ENCODE peak calls at places on chromosomes 5 and 9, in five cellular contexts. N is fibroblast of the conjunctiva, C is HuH-7, S is HCT116, M is IMR-90. A is an unnamed sample.
A peak's percentile ranks its signal among the peaks of the same experiment; 100 is the strongest.

GRCh38 chr9:124802426-124802825 is 25.5 kb downstream of the OLFML2A start:
- DNase-seq in S (no peak), M (no peak), C (no peak), N (no peak), A (no peak)

GRCh38 chr9:2227468-2227867 is 212.3 kb downstream of the SMARCA2 start:
- DNase-seq in S (no peak), N (peak; percentile 48), M (peak; percentile 67), C (no peak), A (no peak)

GRCh38 chr5:142684508-142685031 is 1.3 kb downstream of the FGF1 start:
- DNase-seq in N (no peak), S (no peak), M (peak; percentile 33), C (no peak), A (no peak)

GRCh38 chr9:98897745-98898144 is 46.0 kb upstream of the COL15A1 start:
- DNase-seq in N (no peak), M (peak; percentile 72), S (no peak), C (no peak), A (peak; percentile 52)

GRCh38 chr5:112978836-112979235 is 2.2 kb downstream of the DCP2 start:
- DNase-seq in N (no peak), M (no peak), C (no peak), S (no peak), A (no peak)

GRCh38 chr5:77379558-77380061 is 112.5 kb downstream of the WDR41 start:
- DNase-seq in N (no peak), C (no peak), S (no peak), M (no peak), A (no peak)

GRCh38 chr5:72248352-72249032 is 71.5 kb downstream of the MRPS27 start:
- DNase-seq in S (peak; percentile 71), M (peak; percentile 88), N (peak; percentile 72), C (no peak), A (no peak)

GRCh38 chr9:37692622-37693221 is 42.0 kb downstream of the FRMPD1 start:
- DNase-seq in S (no peak), N (no peak), C (no peak), M (no peak), A (no peak)

GRCh38 chr5:145979270-145980223 is 43.2 kb downstream of the SH3RF2 start:
- DNase-seq in C (no peak), S (no peak), N (no peak), M (no peak), A (no peak)

GRCh38 chr5:137837741-137838389 is 29.8 kb upstream of the MYOT start:
- DNase-seq in S (no peak), C (no peak), N (no peak), M (no peak), A (no peak)